ENCODE peak calls at places on chromosomes 16 and 17, in eight cellular contexts. P is activated naive CD4-positive, alpha-beta T cell treated with anti-CD3 and anti-CD28 coated beads, Interleukin-2, amount 50 U/mL, for 72 hours; E is hypothalamus; K is mesenchymal stem cell; U is RPMI7951; I is substantia nigra; G is body of pancreas; C is ELF-1. J is an unnamed sample.

GRCh38 chr16:705748-706188 is at the start of gene FBXL16:
- DNase-seq in P (no peak), E (peak), K (no peak), U (no peak), I (no peak), G (no peak), C (no peak), J (no peak)

GRCh38 chr16:11806721-11807120 is 9.7 kb upstream of the ZC3H7A start:
- DNase-seq in P (no peak), E (no peak), K (no peak), U (no peak), I (no peak), G (no peak), C (no peak), J (no peak)

GRCh38 chr16:1506494-1507213 is 13.5 kb downstream of the TELO2 start:
- DNase-seq in P (no peak), E (no peak), K (no peak), U (no peak), I (no peak), G (no peak), C (no peak), J (no peak)

GRCh38 chr17:55577687-55578086 is 66.4 kb upstream of the SMIM36 start:
- DNase-seq in P (peak), E (no peak), K (no peak), U (peak), I (no peak), G (no peak), C (no peak), J (no peak)

GRCh38 chr17:16086957-16087356 is 87.3 kb downstream of the TTC19 start:
- DNase-seq in P (no peak), E (no peak), K (no peak), U (no peak), I (no peak), G (no peak), C (no peak), J (no peak)

GRCh38 chr16:2507679-2508064 is 6.1 kb upstream of the ATP6V0C start:
- DNase-seq in P (no peak), E (no peak), K (no peak), U (no peak), I (no peak), G (peak), C (no peak), J (no peak)

GRCh38 chr16:85767569-85767968 is 16.7 kb upstream of the C16orf74 start:
- DNase-seq in P (no peak), E (no peak), K (peak), U (peak), I (no peak), G (no peak), C (peak), J (no peak)

GRCh38 chr16:86590501-86591144 is 12.3 kb downstream of the FOXL1 start:
- DNase-seq in P (no peak), E (no peak), K (peak), U (peak), I (no peak), G (no peak), C (no peak), J (no peak)

GRCh38 chr16:72324578-72324977 is 152.6 kb upstream of the PMFBP1 start:
- DNase-seq in P (no peak), E (no peak), K (no peak), U (no peak), I (no peak), G (no peak), C (no peak), J (no peak)

GRCh38 chr16:89193021-89193575 is 7.2 kb downstream of the SLC22A31 start:
- DNase-seq in P (no peak), E (no peak), K (peak), U (no peak), I (no peak), G (peak), C (peak), J (peak)

GRCh38 chr17:410674-411401 is 58.2 kb upstream of the RPH3AL start:
- DNase-seq in P (no peak), E (no peak), K (peak), U (peak), I (no peak), G (no peak), C (peak), J (no peak)

GRCh38 chr16:85296859-85297698 is 184.8 kb upstream of the CIBAR2 start:
- DNase-seq in P (no peak), E (peak), K (peak), U (peak), I (peak), G (peak), C (peak), J (peak)

J was measured in HuH-7.